ENCODE peak calls at places on chromosomes 16 and 17, in eight cellular contexts. S is upper lobe of right lung, Z is glutamatergic neuron, Q is AG04450, J is AG09319, O is cardiac fibroblast, D is fibroblast of lung, K is psoas muscle. C is an unnamed sample.

GRCh38 chr16:69711115-69711740 is 15.1 kb downstream of the NQO1 start:
- DNase-seq in J (no peak), S (peak), K (no peak), Q (peak), Z (no peak), D (no peak), O (peak), C (peak)

GRCh38 chr17:75308732-75309629 is 19.7 kb upstream of the SLC25A19 start:
- DNase-seq in K (no peak), J (no peak), S (no peak), O (no peak), D (no peak), Z (no peak), Q (no peak), C (no peak)

GRCh38 chr17:73072254-73072962 is 20.1 kb downstream of the SLC39A11 start:
- DNase-seq in S (no peak), Q (no peak), Z (no peak), J (no peak), K (no peak), O (no peak), D (no peak), C (no peak)

GRCh38 chr17:49497147-49498036 is 2.3 kb downstream of the NGFR start:
- DNase-seq in Z (peak), O (peak), J (no peak), S (no peak), K (peak), Q (no peak), D (peak), C (peak)

GRCh38 chr16:9843424-9844013 is 338.7 kb downstream of the GRIN2A start:
- DNase-seq in Q (no peak), Z (no peak), K (no peak), J (no peak), S (no peak), D (no peak), O (no peak), C (peak)

GRCh38 chr17:48051706-48052486 is 3.7 kb downstream of the NFE2L1 start:
- DNase-seq in O (peak), Z (no peak), D (peak), J (peak), K (peak), Q (no peak), S (no peak), C (peak)

GRCh38 chr16:5025171-5025632 is 8.5 kb downstream of the NAGPA start:
- DNase-seq in K (no peak), Q (no peak), Z (peak), S (no peak), J (no peak), O (no peak), D (no peak), C (no peak)

GRCh38 chr16:12815361-12815760 is 11.7 kb upstream of the CPPED1 start:
- DNase-seq in D (no peak), Z (no peak), K (no peak), J (no peak), O (no peak), Q (no peak), S (no peak), C (no peak)

GRCh38 chr16:31267332-31268032 is 7.7 kb downstream of the ITGAM start:
- DNase-seq in Z (no peak), K (no peak), J (no peak), D (no peak), S (peak), O (no peak), Q (no peak), C (no peak)

GRCh38 chr16:49866533-49867155 is 10.7 kb upstream of the ZNF423 start:
- DNase-seq in D (no peak), K (no peak), J (no peak), O (no peak), S (no peak), Z (no peak), Q (no peak), C (no peak)

GRCh38 chr16:14172200-14172805 is 101.2 kb downstream of the MRTFB start:
- DNase-seq in Z (no peak), K (no peak), O (peak), D (peak), S (no peak), Q (peak), J (no peak), C (peak)

GRCh38 chr16:371729-372521 is 1.6 kb upstream of the MRPL28 start:
- DNase-seq in O (no peak), Z (peak), J (no peak), D (no peak), S (no peak), Q (no peak), K (no peak), C (no peak)

GRCh38 chr16:87728026-87728425 is 37.8 kb downstream of the KLHDC4 start:
- DNase-seq in Q (no peak), O (peak), J (no peak), D (peak), Z (no peak), K (no peak), S (no peak), C (no peak)

GRCh38 chr17:4420692-4421131 is 13.0 kb upstream of the SPNS3 start:
- DNase-seq in Q (peak), O (peak), Z (peak), J (peak), D (peak), K (no peak), S (no peak), C (peak)

GRCh38 chr17:29090746-29091395 is 47.9 kb downstream of the PIPOX start:
- DNase-seq in Q (no peak), O (no peak), Z (no peak), J (no peak), K (no peak), D (no peak), S (no peak), C (no peak)
- TF ChIP-seq CTCF in Q (no peak), O (no peak), Z (no peak), J (no peak), K (no peak), D (no peak), S (no peak), C (no peak)

DNA sequence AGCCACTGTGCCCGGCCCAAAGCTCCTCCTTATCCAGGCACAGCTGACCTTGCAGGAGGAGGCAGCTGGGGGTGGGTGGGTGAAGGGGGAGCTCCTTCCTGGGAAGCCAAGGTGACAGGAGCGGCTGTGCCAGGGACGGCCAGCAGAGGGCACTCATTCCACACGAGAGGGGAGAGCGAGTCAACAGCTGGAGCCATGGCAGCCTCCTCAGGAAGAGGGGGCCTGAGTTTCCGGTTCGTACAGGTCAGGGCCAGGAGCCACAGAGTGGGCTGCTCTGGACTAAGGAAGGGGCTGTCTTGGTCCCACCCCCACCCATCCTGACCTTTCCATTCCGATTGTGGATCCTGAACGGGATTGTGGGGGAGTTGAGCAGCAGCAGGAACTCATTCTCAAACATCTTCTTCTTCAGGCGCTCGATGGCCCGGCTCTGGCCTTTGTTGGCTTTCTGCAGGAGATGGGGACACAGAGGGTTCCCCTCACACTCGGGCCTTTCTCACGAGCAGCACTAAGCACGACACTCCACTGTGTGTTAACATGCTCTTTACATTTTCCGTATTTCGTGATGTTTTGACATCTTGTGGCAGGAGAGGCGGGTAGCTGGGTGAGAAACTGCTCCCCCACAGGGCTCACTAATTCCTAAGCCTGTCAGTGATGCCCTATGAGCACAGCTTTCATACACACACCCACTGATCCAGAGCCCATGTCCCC is 61.6 kb downstream of the TIMM22 start:
- DNase-seq in D (peak), S (peak), K (peak), O (peak), Z (peak), Q (no peak), J (no peak), C (peak)
- TF ChIP-seq CTCF in D (peak), S (peak), K (peak), O (peak), Z (peak), Q (peak), J (peak), C (peak)

DNA sequence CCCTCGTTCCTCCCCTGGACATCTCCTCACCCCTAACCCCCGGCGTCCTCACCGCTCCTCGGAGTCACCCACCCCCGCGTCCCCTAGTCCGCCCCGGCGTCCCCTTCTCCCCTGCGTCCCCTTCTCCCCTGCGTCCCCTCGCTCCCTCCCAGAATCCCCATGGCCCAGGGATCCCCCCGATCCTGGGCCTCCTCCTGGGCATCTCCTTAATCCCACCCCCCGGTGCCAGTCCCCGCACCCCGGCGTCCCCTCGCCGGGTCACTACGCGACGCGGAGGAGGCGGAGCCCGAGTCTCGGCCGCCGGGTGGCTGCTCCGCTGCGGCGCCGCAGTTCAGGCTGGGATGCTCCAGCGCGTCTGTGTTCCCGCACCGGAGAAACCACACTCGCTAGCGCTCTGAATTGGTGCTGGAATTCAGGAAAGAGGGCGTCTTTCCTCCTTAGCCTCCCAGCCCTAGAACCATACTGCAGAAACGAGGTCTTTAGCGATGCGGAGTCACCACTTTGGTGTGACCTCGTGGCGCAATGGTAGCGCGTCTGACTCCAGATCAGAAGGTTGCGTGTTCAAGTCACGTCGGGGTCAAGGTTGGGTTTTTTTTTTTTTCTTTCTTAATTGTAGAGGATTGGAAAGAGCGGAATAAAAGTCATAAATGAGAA is 25.9 kb upstream of the SLC47A1 start:
- DNase-seq in K (peak), Z (peak), D (peak), O (peak), J (peak), Q (peak), S (peak), C (peak)
- TF ChIP-seq CTCF in K (no peak), Z (no peak), D (peak), O (peak), J (no peak), Q (no peak), S (no peak), C (no peak)

DNA sequence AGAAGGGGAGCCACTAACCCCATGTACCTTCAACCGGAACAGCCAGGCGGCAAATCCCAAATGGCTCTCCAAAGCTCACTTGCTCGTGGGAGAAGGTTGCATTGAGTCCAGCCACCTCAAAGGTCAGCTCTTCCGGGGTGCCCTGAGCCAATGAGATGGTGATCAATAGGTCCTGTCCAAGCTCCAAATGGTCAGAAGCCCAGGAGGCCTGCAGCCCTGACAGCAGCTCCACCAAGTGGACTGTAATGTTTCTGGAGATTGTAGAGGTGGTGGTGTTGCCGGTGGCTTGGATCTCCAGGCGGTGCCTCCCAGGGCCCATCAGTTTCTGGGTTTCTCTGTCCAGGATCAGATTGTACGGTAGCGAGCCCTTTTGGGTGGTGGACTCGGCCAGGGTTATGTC is 39.9 kb upstream of the BCO1 start:
- DNase-seq in K (no peak), Q (no peak), J (no peak), S (no peak), O (peak), D (peak), Z (no peak), C (no peak)
- TF ChIP-seq CTCF in K (no peak), Q (peak), J (peak), S (no peak), O (peak), D (peak), Z (no peak), C (peak)

GRCh38 chr17:17401271-17401781 is 75.5 kb upstream of the MED9 start:
- DNase-seq in D (no peak), K (peak), J (no peak), Q (no peak), Z (no peak), O (peak), S (no peak), C (peak)
- TF ChIP-seq CTCF in D (no peak), K (no peak), J (no peak), Q (peak), Z (peak), O (peak), S (peak), C (no peak)

GRCh38 chr17:68972119-68972704 is 17.0 kb upstream of the ABCA8 start:
- DNase-seq in S (no peak), Q (no peak), O (peak), D (peak), Z (no peak), K (no peak), J (peak), C (peak)
- TF ChIP-seq CTCF in S (peak), Q (peak), O (peak), D (peak), Z (peak), K (peak), J (peak), C (peak)

DNA sequence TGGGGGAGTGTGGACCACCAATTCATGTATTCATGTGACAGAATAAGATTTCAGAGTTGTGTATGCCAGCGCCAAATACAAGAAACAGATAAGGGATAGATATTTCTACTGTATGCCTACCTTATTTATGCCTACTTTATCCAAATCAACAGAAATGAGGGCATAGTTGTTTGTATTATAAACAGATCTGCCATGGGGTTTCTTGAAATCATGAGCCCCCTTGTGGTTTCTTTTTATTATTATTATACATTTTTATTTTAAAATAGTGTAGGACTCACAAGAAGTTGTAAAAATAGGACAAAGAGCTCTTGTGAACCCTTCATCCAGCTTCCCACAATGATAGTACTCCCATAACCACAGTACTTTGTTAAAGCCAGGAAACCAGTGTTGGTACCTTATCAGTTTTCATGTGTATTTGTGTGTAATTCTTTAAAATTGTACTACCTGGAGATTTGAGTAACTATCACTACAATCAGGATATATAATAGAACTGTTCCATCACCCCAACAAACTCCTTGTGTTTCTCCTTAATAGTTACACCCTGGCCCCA is 229.4 kb downstream of the CCDC182 start:
- DNase-seq in Q (no peak), S (no peak), J (no peak), Z (no peak), D (no peak), K (no peak), O (no peak), C (no peak)
- TF ChIP-seq CTCF in Q (peak), S (no peak), J (no peak), Z (no peak), D (no peak), K (no peak), O (no peak), C (no peak)

GRCh38 chr16:46857261-46857962 is 26.4 kb upstream of the C16orf87 start:
- DNase-seq in S (no peak), O (peak), Q (peak), D (peak), J (no peak), Z (peak), K (peak), C (peak)
- TF ChIP-seq CTCF in S (peak), O (peak), Q (peak), D (peak), J (peak), Z (peak), K (peak), C (peak)

GRCh38 chr17:82946081-82946480 is 106.3 kb upstream of the ZNF750 start:
- DNase-seq in J (no peak), Z (no peak), D (no peak), S (no peak), Q (no peak), K (no peak), O (no peak), C (no peak)
- TF ChIP-seq CTCF in J (no peak), Z (no peak), D (no peak), S (no peak), Q (no peak), K (no peak), O (no peak), C (no peak)